ENCODE peak calls at places on chromosome 10, in four cellular contexts. G, W, Y and Q are unnamed samples.

GRCh38 chr10:84549368-84549767 is 221.0 kb downstream of the CCSER2 start:
- DNase-seq in G (no peak), W (no peak), Y (no peak), Q (no peak)

GRCh38 chr10:105258036-105258673 is 617.1 kb downstream of the SORCS3 start:
- DNase-seq in G (no peak), W (no peak), Y (no peak), Q (no peak)

GRCh38 chr10:78907458-78908211 is 161.1 kb upstream of the ZMIZ1 start:
- DNase-seq in G (no peak), W (no peak), Y (no peak), Q (no peak)

GRCh38 chr10:102832987-102833386 is 4.2 kb downstream of the CYP17A1 start:
- DNase-seq in G (no peak), W (no peak), Y (no peak), Q (no peak)

GRCh38 chr10:49668684-49669083 is 10.8 kb upstream of the C10orf53 start:
- DNase-seq in G (no peak), W (no peak), Y (no peak), Q (no peak)

GRCh38 chr10:108592926-108593325 is 1330.4 kb downstream of the XPNPEP1 start:
- DNase-seq in G (no peak), W (no peak), Y (no peak), Q (no peak)

GRCh38 chr10:117363027-117363426 is 12.2 kb downstream of the PDZD8 start:
- DNase-seq in G (no peak), W (no peak), Y (no peak), Q (no peak)

GRCh38 chr10:99172130-99172738 is 63.4 kb downstream of the HPSE2 start:
- DNase-seq in G (peak), W (no peak), Y (peak), Q (peak)

GRCh38 chr10:11724938-11725776 is 17.0 kb upstream of the ECHDC3 start:
- DNase-seq in G (peak), W (peak), Y (peak), Q (peak)

GRCh38 chr10:102492344-102492939 is 10.1 kb downstream of the ACTR1A start:
- DNase-seq in G (no peak), W (no peak), Y (no peak), Q (no peak)

GRCh38 chr10:101774589-101775272 is 1.2 kb downstream of the FGF8 start:
- DNase-seq in G (no peak), W (no peak), Y (no peak), Q (no peak)

GRCh38 chr10:104557966-104558365 is 83.1 kb upstream of the SORCS3 start:
- DNase-seq in G (no peak), W (no peak), Y (no peak), Q (no peak)

GRCh38 chr10:5068274-5069017 is 25.8 kb upstream of the AKR1C3 start:
- DNase-seq in G (no peak), W (no peak), Y (no peak), Q (no peak)

GRCh38 chr10:24707445-24707844 is 16.2 kb downstream of the ARHGAP21 start:
- DNase-seq in G (no peak), W (no peak), Y (no peak), Q (no peak)

GRCh38 chr10:26566525-26567348 is 128.6 kb downstream of the APBB1IP start:
- DNase-seq in G (peak), W (no peak), Y (no peak), Q (no peak)

GRCh38 chr10:115963848-115964247 is 309.2 kb downstream of the GFRA1 start:
- DNase-seq in G (no peak), W (no peak), Y (no peak), Q (no peak)

GRCh38 chr10:62842983-62843382 is 26.8 kb upstream of the EGR2 start:
- DNase-seq in G (no peak), W (no peak), Y (no peak), Q (no peak)

GRCh38 chr10:130691787-130692186 is 555.6 kb downstream of the GLRX3 start:
- DNase-seq in G (no peak), W (no peak), Y (no peak), Q (no peak)

GRCh38 chr10:66176772-66177171 is 749.1 kb upstream of the LRRTM3 start:
- DNase-seq in G (no peak), W (no peak), Y (no peak), Q (no peak)

GRCh38 chr10:24616536-24616935 is 107.2 kb downstream of the ARHGAP21 start:
- DNase-seq in G (no peak), W (no peak), Y (no peak), Q (no peak)

GRCh38 chr10:28922127-28922526 is 244.8 kb downstream of the BAMBI start:
- DNase-seq in G (no peak), W (no peak), Y (peak), Q (peak)

GRCh38 chr10:129963831-129964501 is at the start of gene EBF3:
- DNase-seq in G (peak), W (no peak), Y (no peak), Q (no peak)

GRCh38 chr10:99536400-99537254 is 3.9 kb downstream of the NKX2-3 start:
- DNase-seq in G (no peak), W (no peak), Y (peak), Q (no peak)

GRCh38 chr10:72335394-72336258 is 19.1 kb downstream of the DNAJB12 start:
- DNase-seq in G (no peak), W (no peak), Y (no peak), Q (no peak)

GRCh38 chr10:113111900-113112853 is 162.1 kb downstream of the TCF7L2 start:
- DNase-seq in G (no peak), W (no peak), Y (peak), Q (no peak)

GRCh38 chr10:112628951-112629604 is 182.1 kb downstream of the VTI1A start:
- DNase-seq in G (no peak), W (no peak), Y (no peak), Q (no peak)

GRCh38 chr10:74320026-74320425 is 169.0 kb downstream of the ADK start:
- DNase-seq in G (no peak), W (no peak), Y (no peak), Q (no peak)

GRCh38 chr10:88555190-88555894 is 27.8 kb downstream of the RNLS start:
- DNase-seq in G (no peak), W (no peak), Y (no peak), Q (no peak)

GRCh38 chr10:78594938-78595645 is 473.7 kb upstream of the ZMIZ1 start:
- DNase-seq in G (no peak), W (no peak), Y (no peak), Q (no peak)

GRCh38 chr10:132469197-132469942 is 68.2 kb upstream of the INPP5A start:
- DNase-seq in G (no peak), W (no peak), Y (no peak), Q (no peak)

GRCh38 chr10:110993024-110993693 is 73.8 kb downstream of the SHOC2 start:
- DNase-seq in G (no peak), W (peak), Y (no peak), Q (no peak)

GRCh38 chr10:48543445-48543844 is 61.4 kb downstream of the ARHGAP22 start:
- DNase-seq in G (no peak), W (no peak), Y (no peak), Q (no peak)

GRCh38 chr10:100811752-100812750 is 66.7 kb downstream of the PAX2 start:
- DNase-seq in G (no peak), W (no peak), Y (no peak), Q (no peak)

GRCh38 chr10:72011468-72011867 is 47.3 kb downstream of the CHST3 start:
- DNase-seq in G (no peak), W (no peak), Y (no peak), Q (no peak)

GRCh38 chr10:119001717-119002500 is 27.6 kb upstream of the NANOS1 start:
- DNase-seq in G (no peak), W (no peak), Y (no peak), Q (no peak)

GRCh38 chr10:101289541-101289940 is 60.3 kb upstream of the LBX1 start:
- DNase-seq in G (no peak), W (no peak), Y (no peak), Q (no peak)

GRCh38 chr10:6174201-6174874 is 28.4 kb upstream of the PFKFB3 start:
- DNase-seq in G (no peak), W (no peak), Y (no peak), Q (no peak)

GRCh38 chr10:17265468-17265867 is 37.4 kb downstream of the VIM start:
- DNase-seq in G (no peak), W (no peak), Y (no peak), Q (no peak)

GRCh38 chr10:46002916-46003693 is 27.3 kb downstream of the NCOA4 start:
- DNase-seq in G (no peak), W (no peak), Y (no peak), Q (no peak)

GRCh38 chr10:71259815-71260501 is 47.6 kb downstream of the UNC5B start:
- DNase-seq in G (no peak), W (no peak), Y (no peak), Q (no peak)

DNA sequence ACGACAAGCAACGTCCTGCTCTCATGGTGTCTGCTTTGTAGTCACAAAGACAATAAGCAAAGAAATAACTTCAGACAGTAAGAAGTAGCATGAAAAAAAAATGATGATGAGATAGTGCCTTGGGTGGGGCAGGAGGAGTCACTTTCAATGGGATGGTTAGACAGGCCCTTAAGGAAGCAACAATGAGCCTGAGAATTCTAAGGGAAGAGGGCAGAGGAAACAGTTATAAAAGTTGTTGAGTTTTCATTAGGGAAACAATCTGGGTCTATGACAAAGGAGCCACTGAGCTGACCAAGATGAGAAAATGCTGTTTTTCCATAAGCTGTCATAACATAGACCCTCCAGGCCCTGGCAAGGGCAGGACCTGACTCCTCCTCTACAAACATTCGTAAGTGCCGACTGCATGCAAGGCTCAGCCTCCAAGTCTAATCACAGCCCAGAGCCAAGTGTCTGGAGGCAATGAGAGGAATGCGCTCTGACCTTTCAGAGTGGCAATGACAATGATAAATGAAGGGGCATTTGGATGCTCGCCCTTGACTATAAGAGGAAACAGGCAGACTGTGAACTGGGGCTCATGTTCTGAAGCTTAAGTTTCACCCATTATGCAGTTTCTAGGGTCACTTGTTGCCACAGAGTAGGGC is 43.7 kb downstream of the PPP1R3C start:
- DNase-seq in G (no peak), W (no peak), Y (no peak), Q (peak)
- TF ChIP-seq SMC3 in G (no peak), W (no peak), Y (no peak), Q (peak)

GRCh38 chr10:76523215-76523614 is 1091.8 kb downstream of the LRMDA start:
- DNase-seq in G (no peak), W (no peak), Y (no peak), Q (no peak)

DNA sequence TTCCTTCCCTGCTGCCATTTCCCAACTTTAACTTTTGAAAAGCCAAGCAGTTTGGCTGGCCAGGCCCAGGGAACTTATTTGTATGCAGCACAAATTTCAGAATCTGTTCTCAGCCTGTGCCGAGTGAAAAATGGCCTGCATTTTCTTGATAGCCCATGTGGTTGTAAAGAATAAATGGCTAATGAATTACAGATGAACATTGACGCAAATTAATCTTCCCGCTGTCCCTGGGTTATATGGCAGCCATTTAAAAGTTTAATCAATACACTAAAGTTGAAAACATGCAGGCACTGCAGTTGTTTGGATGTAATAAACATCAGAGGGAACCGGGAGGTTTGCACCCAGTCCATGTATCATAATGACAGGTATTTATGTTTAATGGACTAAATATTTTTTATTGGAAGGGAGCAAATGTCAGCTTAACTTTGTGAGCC is 1092.4 kb downstream of the LRMDA start:
- DNase-seq in G (no peak), W (no peak), Y (no peak), Q (no peak)
- TF ChIP-seq CHD4 in G (no peak), W (no peak), Y (no peak), Q (no peak)

GRCh38 chr10:30849636-30850035 is 182.0 kb downstream of the ZNF438 start:
- DNase-seq in G (no peak), W (no peak), Y (no peak), Q (no peak)
- TF ChIP-seq USF2 in G (no peak), W (no peak), Y (no peak), Q (no peak)

GRCh38 chr10:636016-636730 is 53.3 kb downstream of the DIP2C start:
- DNase-seq in G (no peak), W (no peak), Y (no peak), Q (no peak)

GRCh38 chr10:633279-634245 is 55.9 kb downstream of the DIP2C start:
- DNase-seq in G (no peak), W (no peak), Y (peak), Q (no peak)

GRCh38 chr10:636769-637168 is 52.7 kb downstream of the DIP2C start:
- DNase-seq in G (no peak), W (no peak), Y (no peak), Q (no peak)

GRCh38 chr10:634256-634655 is 55.2 kb downstream of the DIP2C start:
- DNase-seq in G (no peak), W (no peak), Y (no peak), Q (no peak)

GRCh38 chr10:635088-635861 is 54.2 kb downstream of the DIP2C start:
- DNase-seq in G (no peak), W (no peak), Y (no peak), Q (no peak)
- TF ChIP-seq SMC3 in G (no peak), W (no peak), Y (no peak), Q (no peak)

DNA sequence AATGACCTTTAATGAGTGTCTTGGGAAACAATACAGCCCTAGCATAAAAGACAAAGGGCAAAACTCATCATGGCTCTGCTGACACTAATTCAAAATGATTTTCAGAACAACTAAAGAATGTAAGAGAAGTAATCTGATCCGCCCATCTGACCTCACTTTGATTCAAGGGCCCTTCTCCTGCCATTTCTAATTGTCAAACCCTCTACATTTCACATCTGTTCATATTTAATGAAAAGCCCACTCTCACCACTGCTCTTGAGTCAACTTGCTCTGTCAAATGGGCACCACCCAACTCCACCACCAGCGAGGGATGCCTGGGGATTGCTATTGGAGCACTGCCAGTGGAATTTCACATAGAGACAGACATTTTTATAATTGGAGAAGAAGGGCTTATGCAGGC is 639.2 kb downstream of the KCNMA1 start:
- DNase-seq in G (no peak), W (no peak), Y (no peak), Q (no peak)
- TF ChIP-seq CHD4 in G (no peak), W (no peak), Y (no peak), Q (no peak)

GRCh38 chr10:33155720-33156638 is 178.5 kb downstream of the NRP1 start:
- DNase-seq in G (peak), W (no peak), Y (peak), Q (peak)
- TF ChIP-seq USF2 in G (no peak), W (no peak), Y (no peak), Q (peak)